ENCODE peak calls at places on chromosome 6, in five cellular contexts. U is A549, M is endodermal cell, G is aorta, C is HepG2. K is an unnamed sample.

GRCh38 chr6:11021714-11022113 is 22.4 kb downstream of the ELOVL2 start:
- DNase-seq in M (peak; percentile 59), C (no peak), U (no peak), G (no peak), K (no peak)

GRCh38 chr6:2264932-2265331 is 19.5 kb upstream of the GMDS start:
- DNase-seq in G (no peak), C (no peak), U (no peak), M (no peak), K (no peak)

GRCh38 chr6:23180504-23181293 is 611.3 kb downstream of the HDGFL1 start:
- DNase-seq in C (no peak), M (no peak), G (no peak), U (no peak), K (no peak)

GRCh38 chr6:2725999-2726567 is 24.6 kb downstream of the MYLK4 start:
- DNase-seq in C (no peak), G (no peak), U (no peak), M (no peak), K (no peak)

GRCh38 chr6:137890983-137891537 is 24.0 kb downstream of the TNFAIP3 start:
- DNase-seq in C (no peak), G (no peak), M (no peak), U (no peak), K (no peak)

GRCh38 chr6:155100087-155100486 is 105.0 kb downstream of the TIAM2 start:
- DNase-seq in U (no peak), C (no peak), M (peak; percentile 35), G (no peak), K (no peak)

GRCh38 chr6:165227644-165228329 is 81.6 kb downstream of the C6orf118 start:
- DNase-seq in U (no peak), M (no peak), C (no peak), G (no peak), K (no peak)

GRCh38 chr6:137738197-137738596 is 128.9 kb upstream of the TNFAIP3 start:
- DNase-seq in C (no peak), G (no peak), M (no peak), U (no peak), K (no peak)

GRCh38 chr6:11434565-11435326 is 102.8 kb upstream of the TMEM170B start:
- DNase-seq in C (peak; percentile 100), M (no peak), U (peak; percentile 63), G (no peak), K (no peak)

GRCh38 chr6:100998111-100998510 is 117.0 kb upstream of the ASCC3 start:
- DNase-seq in C (no peak), G (no peak), U (no peak), M (no peak), K (no peak)

GRCh38 chr6:92050216-92050615 is 1369.1 kb downstream of the EPHA7 start:
- DNase-seq in U (no peak), M (no peak), G (no peak), C (no peak), K (no peak)

GRCh38 chr6:33981421-33981820 is 164.5 kb downstream of the GRM4 start:
- DNase-seq in C (no peak), G (no peak), M (no peak), U (no peak), K (no peak)

GRCh38 chr6:144285798-144286502 is 815 bp downstream of the UTRN start:
- DNase-seq in C (peak; percentile 24), G (peak; percentile 91), U (peak; percentile 40), M (peak; percentile 80), K (peak; percentile 12)

GRCh38 chr6:152701081-152701862 is 3.6 kb downstream of the MYCT1 start:
- DNase-seq in C (no peak), G (no peak), U (no peak), M (peak; percentile 55), K (no peak)

GRCh38 chr6:68652117-68652536 is 17.0 kb downstream of the ADGRB3 start:
- DNase-seq in U (no peak), M (peak; percentile 44), G (no peak), C (no peak), K (no peak)

DNA sequence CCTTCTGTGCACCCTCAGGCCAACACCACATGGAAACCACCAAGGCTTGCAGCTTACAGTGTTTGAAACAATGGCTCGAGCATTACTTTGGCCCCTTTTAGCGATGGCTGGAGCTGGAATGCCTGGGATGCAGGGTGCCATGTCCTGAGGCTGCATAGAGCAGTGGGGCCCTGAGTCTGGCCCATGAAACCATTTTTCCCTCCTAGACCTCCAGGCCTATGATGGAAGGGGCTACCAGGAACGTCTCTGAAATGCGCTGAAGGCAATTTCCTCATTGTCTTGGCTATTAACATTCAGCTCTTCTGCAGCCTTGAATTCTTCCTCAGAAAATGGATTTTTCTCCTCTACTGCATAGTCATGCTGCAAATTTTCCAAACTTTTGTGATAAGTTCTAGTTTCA is 29.9 kb upstream of the SERINC1 start:
- DNase-seq in M (no peak), U (no peak), G (no peak), C (no peak), K (no peak)
- H3K9me3 ChIP-seq in M (peaks cover 92% of the 10 kb centered on the region), U (no peaks in the 10 kb centered on the region), G (peaks cover 8% of the 10 kb centered on the region), C (peaks cover 41% of the 10 kb centered on the region), K (no peaks in the 10 kb centered on the region)

GRCh38 chr6:89272611-89273010 is 42.5 kb downstream of the GABRR2 start:
- DNase-seq in G (no peak), C (no peak), M (no peak), U (no peak), K (no peak)
- H3K9me3 ChIP-seq in G (no peaks in the 10 kb centered on the region), C (no peaks in the 10 kb centered on the region), M (no peaks in the 10 kb centered on the region), U (no peaks in the 10 kb centered on the region), K (no peaks in the 10 kb centered on the region)

DNA sequence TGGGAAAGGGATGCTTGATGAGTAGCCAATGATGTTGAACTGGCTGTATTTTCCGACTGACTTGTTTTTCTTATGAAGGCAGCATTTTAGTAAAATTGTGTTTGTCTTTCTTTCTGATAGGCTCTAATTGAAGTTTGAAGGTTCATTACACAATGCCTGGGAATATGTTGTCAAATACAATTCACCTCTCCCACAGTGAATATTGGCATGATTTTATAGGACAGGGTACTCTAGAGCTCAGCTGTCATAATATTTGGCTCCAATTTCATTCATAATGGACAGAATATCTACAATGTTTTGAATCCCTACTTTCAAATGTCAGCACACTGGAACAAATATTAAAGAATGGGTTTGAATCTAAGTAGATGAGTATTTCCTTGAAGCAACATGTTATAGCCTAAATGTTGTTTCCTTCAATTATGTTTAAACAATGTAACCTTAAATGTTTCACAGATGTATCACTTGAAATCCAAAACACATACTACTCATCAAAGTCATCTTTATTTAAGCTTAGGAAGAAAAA is 81.4 kb downstream of the LAMA2 start:
- DNase-seq in C (no peak), U (no peak), M (no peak), G (no peak), K (no peak)
- H3K9me3 ChIP-seq in C (no peaks in the 10 kb centered on the region), U (no peaks in the 10 kb centered on the region), M (no peaks in the 10 kb centered on the region), G (no peaks in the 10 kb centered on the region), K (no peaks in the 10 kb centered on the region)

GRCh38 chr6:21997414-21998037 is 299.3 kb downstream of the PRL start:
- DNase-seq in C (no peak), U (no peak), M (no peak), G (no peak), K (no peak)
- H3K9me3 ChIP-seq in C (no peaks in the 10 kb centered on the region), U (no peaks in the 10 kb centered on the region), M (no peaks in the 10 kb centered on the region), G (no peaks in the 10 kb centered on the region), K (no peaks in the 10 kb centered on the region)

DNA sequence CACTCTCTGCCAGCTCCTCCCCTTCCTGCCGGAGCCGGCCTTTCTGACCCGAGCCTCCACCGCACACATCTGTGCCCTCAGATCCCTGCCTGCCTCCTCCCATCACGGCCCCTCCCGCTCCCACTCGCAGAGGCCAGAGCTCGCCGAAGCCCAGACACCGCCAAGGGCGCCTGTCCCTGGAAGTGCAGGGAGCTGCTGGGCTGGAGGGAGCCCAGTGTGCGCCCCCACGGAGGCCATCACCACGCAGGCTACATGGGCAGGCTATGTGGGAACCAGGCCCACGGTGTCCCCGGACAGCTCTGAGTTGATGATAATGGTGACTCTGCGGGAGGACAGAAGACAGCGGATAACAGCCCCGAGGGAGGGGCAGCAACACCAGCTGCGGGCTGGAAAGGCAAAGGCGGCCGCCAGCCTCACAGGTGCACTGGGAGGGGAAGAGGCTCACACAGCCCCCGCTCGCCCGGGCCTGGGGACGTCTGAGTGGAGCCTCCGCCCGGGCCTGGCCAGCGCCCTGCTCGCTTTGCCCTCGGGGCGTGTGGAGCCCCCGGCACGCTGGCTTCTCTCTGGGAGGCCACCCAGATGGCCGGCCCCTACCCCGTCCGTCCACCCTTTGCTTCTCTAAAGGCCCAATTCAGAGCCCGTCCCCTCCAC is 154.9 kb downstream of the DLL1 start:
- DNase-seq in U (no peak), M (peak; percentile 33), C (no peak), G (peak; percentile 75), K (no peak)
- H3K9me3 ChIP-seq in U (no peaks in the 10 kb centered on the region), M (no peaks in the 10 kb centered on the region), C (no peaks in the 10 kb centered on the region), G (no peaks in the 10 kb centered on the region), K (no peaks in the 10 kb centered on the region)

GRCh38 chr6:6604015-6604414 is 15.5 kb downstream of the LY86 start:
- DNase-seq in C (no peak), U (no peak), G (no peak), M (no peak), K (no peak)
- H3K9me3 ChIP-seq in C (no peaks in the 10 kb centered on the region), U (no peaks in the 10 kb centered on the region), G (no peaks in the 10 kb centered on the region), M (no peaks in the 10 kb centered on the region), K (no peaks in the 10 kb centered on the region)

GRCh38 chr6:6179858-6180257 is 140.6 kb downstream of the F13A1 start:
- DNase-seq in U (no peak), M (peak; percentile 55), C (no peak), G (no peak), K (no peak)

GRCh38 chr6:6178795-6179194 is 141.7 kb downstream of the F13A1 start:
- DNase-seq in M (no peak), U (no peak), C (no peak), G (no peak), K (no peak)

GRCh38 chr6:6176829-6177228 is 143.6 kb downstream of the F13A1 start:
- DNase-seq in U (no peak), C (no peak), G (no peak), M (no peak), K (no peak)

GRCh38 chr6:6176132-6176531 is 144.3 kb downstream of the F13A1 start:
- DNase-seq in U (no peak), G (no peak), M (no peak), C (no peak), K (no peak)

GRCh38 chr6:6177754-6178153 is 142.7 kb downstream of the F13A1 start:
- DNase-seq in C (no peak), M (peak; percentile 63), G (no peak), U (no peak), K (no peak)
- H3K9me3 ChIP-seq in C (no peaks in the 10 kb centered on the region), M (no peaks in the 10 kb centered on the region), G (no peaks in the 10 kb centered on the region), U (no peaks in the 10 kb centered on the region), K (no peaks in the 10 kb centered on the region)

GRCh38 chr6:31546962-31547726 is at the start of gene NFKBIL1:
- DNase-seq in G (peak; percentile 97), M (peak; percentile 97), C (peak; percentile 93), U (peak; percentile 85), K (peak; percentile 83)

GRCh38 chr6:31544676-31545075 is 1.7 kb downstream of the ATP6V1G2 start:
- DNase-seq in M (no peak), G (no peak), C (no peak), U (no peak), K (no peak)

GRCh38 chr6:31547727-31548422 is 467 bp downstream of the NFKBIL1 start:
- DNase-seq in M (no peak), G (peak; percentile 79), C (no peak), U (no peak), K (no peak)

GRCh38 chr6:31545291-31545690 is 1.1 kb downstream of the ATP6V1G2 start:
- DNase-seq in U (no peak), C (no peak), G (no peak), M (no peak), K (no peak)

GRCh38 chr6:31546339-31546961 is at the start of gene ATP6V1G2:
- DNase-seq in C (peak; percentile 92), U (peak; percentile 61), G (peak; percentile 94), M (peak; percentile 100), K (peak; percentile 83)
- H3K9me3 ChIP-seq in C (no peaks in the 10 kb centered on the region), U (no peaks in the 10 kb centered on the region), G (no peaks in the 10 kb centered on the region), M (no peaks in the 10 kb centered on the region), K (no peaks in the 10 kb centered on the region)

GRCh38 chr6:74573613-74574012 is 632.2 kb downstream of the COL12A1 start:
- DNase-seq in U (no peak), M (no peak), G (no peak), C (no peak), K (no peak)
- H3K9me3 ChIP-seq in U (no peaks in the 10 kb centered on the region), M (no peaks in the 10 kb centered on the region), G (no peaks in the 10 kb centered on the region), C (no peaks in the 10 kb centered on the region), K (no peaks in the 10 kb centered on the region)